ENCODE peak calls at places on chromosomes 1 and 21, in five cellular contexts. One of them, this sample, is unnamed. For H3K4me1, the result is how much of the 10 kb centered on the place peaks cover.

GRCh38 chr1:30416221-30416820 is 307.1 kb downstream of the MATN1 start:
- DNase-seq in DND-41: no peak
- DNase-seq in tibial artery: no peak
- DNase-seq in tibial nerve: peak
- DNase-seq in prostate gland: no peak
- DNase-seq in this sample: no peak

GRCh38 chr1:230068952-230069684 is 2.1 kb downstream of the GALNT2 start:
- DNase-seq in DND-41: peak
- DNase-seq in tibial artery: no peak
- DNase-seq in tibial nerve: no peak
- DNase-seq in prostate gland: peak
- DNase-seq in this sample: peak

GRCh38 chr1:214332950-214333798 is 52.2 kb downstream of the SMYD2 start:
- DNase-seq in DND-41: peak
- DNase-seq in tibial artery: no peak
- DNase-seq in tibial nerve: peak
- DNase-seq in prostate gland: peak
- DNase-seq in this sample: no peak

GRCh38 chr1:218642033-218642954 is 297.2 kb downstream of the TGFB2 start:
- DNase-seq in DND-41: no peak
- DNase-seq in tibial artery: no peak
- DNase-seq in tibial nerve: no peak
- DNase-seq in prostate gland: no peak
- DNase-seq in this sample: no peak

GRCh38 chr1:100445565-100445964 is 92.4 kb upstream of the GPR88 start:
- DNase-seq in DND-41: no peak
- DNase-seq in tibial artery: no peak
- DNase-seq in tibial nerve: no peak
- DNase-seq in prostate gland: no peak
- DNase-seq in this sample: peak

GRCh38 chr1:164728719-164729118 is 169.7 kb downstream of the PBX1 start:
- DNase-seq in DND-41: no peak
- DNase-seq in tibial artery: no peak
- DNase-seq in tibial nerve: no peak
- DNase-seq in prostate gland: no peak
- DNase-seq in this sample: no peak

GRCh38 chr1:26290416-26291261 is 10.8 kb downstream of the SH3BGRL3 start:
- DNase-seq in DND-41: no peak
- DNase-seq in tibial artery: no peak
- DNase-seq in tibial nerve: no peak
- DNase-seq in prostate gland: no peak
- DNase-seq in this sample: no peak

GRCh38 chr1:54837002-54837853 is 36.1 kb upstream of the TTC22 start:
- DNase-seq in DND-41: no peak
- DNase-seq in tibial artery: peak
- DNase-seq in tibial nerve: no peak
- DNase-seq in prostate gland: no peak
- DNase-seq in this sample: no peak

GRCh38 chr1:36913523-36914060 is 120.7 kb downstream of the GRIK3 start:
- DNase-seq in DND-41: no peak
- DNase-seq in tibial artery: peak
- DNase-seq in tibial nerve: no peak
- DNase-seq in prostate gland: no peak
- DNase-seq in this sample: no peak

GRCh38 chr1:52927219-52928082 is at the start of gene SCP2:
- DNase-seq in DND-41: peak
- DNase-seq in tibial artery: peak
- DNase-seq in tibial nerve: peak
- DNase-seq in prostate gland: peak
- DNase-seq in this sample: peak

GRCh38 chr1:35707253-35708178 is 11.2 kb downstream of the C1orf216 start:
- DNase-seq in DND-41: peak
- DNase-seq in tibial artery: no peak
- DNase-seq in tibial nerve: no peak
- DNase-seq in prostate gland: no peak
- DNase-seq in this sample: no peak

GRCh38 chr1:182611787-182612186 is 7.6 kb upstream of the RGS16 start:
- DNase-seq in DND-41: peak
- DNase-seq in tibial artery: no peak
- DNase-seq in tibial nerve: no peak
- DNase-seq in prostate gland: no peak
- DNase-seq in this sample: no peak

GRCh38 chr21:41932576-41933258 is 21.1 kb downstream of the C2CD2 start:
- DNase-seq in DND-41: no peak
- DNase-seq in tibial artery: no peak
- DNase-seq in tibial nerve: no peak
- DNase-seq in prostate gland: peak
- DNase-seq in this sample: no peak

GRCh38 chr1:64061430-64062104 is 141.9 kb upstream of the UBE2U start:
- DNase-seq in DND-41: no peak
- DNase-seq in tibial artery: no peak
- DNase-seq in tibial nerve: no peak
- DNase-seq in prostate gland: no peak
- DNase-seq in this sample: no peak

GRCh38 chr1:225454733-225455132 is 26.9 kb upstream of the LBR start:
- DNase-seq in DND-41: no peak
- DNase-seq in tibial artery: peak
- DNase-seq in tibial nerve: no peak
- DNase-seq in prostate gland: no peak
- DNase-seq in this sample: no peak

GRCh38 chr1:198166900-198167299 is 10.1 kb downstream of the NEK7 start:
- DNase-seq in DND-41: no peak
- DNase-seq in tibial artery: no peak
- DNase-seq in tibial nerve: no peak
- DNase-seq in prostate gland: no peak
- DNase-seq in this sample: no peak
- H3K4me1 ChIP-seq in DND-41: half or more
- H3K4me1 ChIP-seq in tibial artery: under half
- H3K4me1 ChIP-seq in tibial nerve: under half
- H3K4me1 ChIP-seq in prostate gland: under half
- H3K4me1 ChIP-seq in this sample: half or more

GRCh38 chr1:231408528-231409094 is 13.5 kb downstream of the EGLN1 start:
- DNase-seq in DND-41: no peak
- DNase-seq in tibial artery: no peak
- DNase-seq in tibial nerve: no peak
- DNase-seq in prostate gland: no peak
- DNase-seq in this sample: no peak

GRCh38 chr1:231410041-231410591 is 12.0 kb downstream of the EGLN1 start:
- DNase-seq in DND-41: no peak
- DNase-seq in tibial artery: no peak
- DNase-seq in tibial nerve: no peak
- DNase-seq in prostate gland: no peak
- DNase-seq in this sample: no peak

GRCh38 chr1:231407537-231408396 is 14.3 kb downstream of the EGLN1 start:
- DNase-seq in DND-41: no peak
- DNase-seq in tibial artery: no peak
- DNase-seq in tibial nerve: no peak
- DNase-seq in prostate gland: no peak
- DNase-seq in this sample: no peak

GRCh38 chr1:231404318-231404717 is 17.8 kb downstream of the EGLN1 start:
- DNase-seq in DND-41: no peak
- DNase-seq in tibial artery: no peak
- DNase-seq in tibial nerve: no peak
- DNase-seq in prostate gland: no peak
- DNase-seq in this sample: no peak

DNA sequence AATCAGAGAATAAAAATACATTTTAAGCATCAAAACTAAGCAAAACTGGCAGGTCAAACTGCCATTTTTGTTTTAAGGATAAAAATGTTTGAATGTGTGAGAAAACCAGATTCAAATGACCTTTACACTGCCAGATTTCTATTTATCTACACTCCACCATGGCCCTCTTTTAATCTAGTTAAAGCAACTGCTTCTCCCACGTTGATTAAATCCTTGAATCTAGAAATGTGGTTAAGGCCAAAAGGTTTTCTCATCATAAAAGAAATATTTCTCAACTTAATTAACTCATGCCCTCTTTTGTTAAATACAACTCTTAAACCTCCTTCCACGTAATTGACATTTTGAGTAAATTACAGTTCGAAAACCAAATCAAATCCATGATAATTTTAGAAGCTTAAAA is 15.0 kb downstream of the EGLN1 start:
- DNase-seq in DND-41: no peak
- DNase-seq in tibial artery: no peak
- DNase-seq in tibial nerve: no peak
- DNase-seq in prostate gland: no peak
- DNase-seq in this sample: no peak
- H3K4me1 ChIP-seq in DND-41: under half
- H3K4me1 ChIP-seq in tibial artery: under half
- H3K4me1 ChIP-seq in tibial nerve: under half
- H3K4me1 ChIP-seq in prostate gland: under half
- H3K4me1 ChIP-seq in this sample: under half

GRCh38 chr21:35093514-35093913 is 44.4 kb upstream of the RUNX1 start:
- DNase-seq in DND-41: no peak
- DNase-seq in tibial artery: no peak
- DNase-seq in tibial nerve: no peak
- DNase-seq in prostate gland: no peak
- DNase-seq in this sample: no peak
- H3K4me1 ChIP-seq in DND-41: under half
- H3K4me1 ChIP-seq in tibial artery: under half
- H3K4me1 ChIP-seq in tibial nerve: under half
- H3K4me1 ChIP-seq in prostate gland: under half
- H3K4me1 ChIP-seq in this sample: under half

GRCh38 chr1:19416145-19416544 is 69.2 kb downstream of the CAPZB start:
- DNase-seq in DND-41: no peak
- DNase-seq in tibial artery: no peak
- DNase-seq in tibial nerve: no peak
- DNase-seq in prostate gland: no peak
- DNase-seq in this sample: no peak
- H3K4me1 ChIP-seq in DND-41: under half
- H3K4me1 ChIP-seq in tibial artery: under half
- H3K4me1 ChIP-seq in tibial nerve: under half
- H3K4me1 ChIP-seq in prostate gland: under half
- H3K4me1 ChIP-seq in this sample: under half

GRCh38 chr21:45876381-45877159 is 105.0 kb upstream of the COL6A1 start:
- DNase-seq in DND-41: no peak
- DNase-seq in tibial artery: no peak
- DNase-seq in tibial nerve: no peak
- DNase-seq in prostate gland: no peak
- DNase-seq in this sample: no peak
- H3K4me1 ChIP-seq in DND-41: under half
- H3K4me1 ChIP-seq in tibial artery: under half
- H3K4me1 ChIP-seq in tibial nerve: under half
- H3K4me1 ChIP-seq in prostate gland: under half
- H3K4me1 ChIP-seq in this sample: under half

GRCh38 chr1:1781526-1781903 is 3.2 kb upstream of the NADK start:
- DNase-seq in DND-41: no peak
- DNase-seq in tibial artery: no peak
- DNase-seq in tibial nerve: no peak
- DNase-seq in prostate gland: no peak
- DNase-seq in this sample: no peak
- H3K4me1 ChIP-seq in DND-41: under half
- H3K4me1 ChIP-seq in tibial artery: under half
- H3K4me1 ChIP-seq in tibial nerve: half or more
- H3K4me1 ChIP-seq in prostate gland: under half
- H3K4me1 ChIP-seq in this sample: half or more

DNA sequence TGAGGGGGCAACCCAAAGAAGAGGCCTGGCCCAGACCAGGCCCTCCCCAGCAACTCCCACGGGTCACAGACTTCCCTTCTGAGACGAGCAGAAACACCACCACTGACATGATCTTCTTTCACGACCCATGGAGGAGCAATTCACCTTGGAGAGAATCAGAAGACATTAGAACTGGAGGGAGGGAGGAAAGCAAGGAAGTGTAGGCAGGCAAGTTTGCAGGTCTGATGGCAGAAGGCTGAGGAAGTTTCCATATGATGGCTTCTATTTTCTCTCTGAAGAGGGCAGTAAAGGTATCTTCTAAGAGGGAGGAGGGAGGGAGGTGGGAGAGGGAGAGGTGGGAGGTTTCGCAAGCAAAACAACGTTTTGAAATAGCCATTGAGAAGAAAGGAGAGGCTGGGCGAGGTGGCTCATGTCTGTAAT is 1.4 kb upstream of the UBXN10 start:
- DNase-seq in DND-41: no peak
- DNase-seq in tibial artery: no peak
- DNase-seq in tibial nerve: no peak
- DNase-seq in prostate gland: no peak
- DNase-seq in this sample: no peak
- H3K4me1 ChIP-seq in DND-41: under half
- H3K4me1 ChIP-seq in tibial artery: under half
- H3K4me1 ChIP-seq in tibial nerve: under half
- H3K4me1 ChIP-seq in prostate gland: under half
- H3K4me1 ChIP-seq in this sample: under half

DNA sequence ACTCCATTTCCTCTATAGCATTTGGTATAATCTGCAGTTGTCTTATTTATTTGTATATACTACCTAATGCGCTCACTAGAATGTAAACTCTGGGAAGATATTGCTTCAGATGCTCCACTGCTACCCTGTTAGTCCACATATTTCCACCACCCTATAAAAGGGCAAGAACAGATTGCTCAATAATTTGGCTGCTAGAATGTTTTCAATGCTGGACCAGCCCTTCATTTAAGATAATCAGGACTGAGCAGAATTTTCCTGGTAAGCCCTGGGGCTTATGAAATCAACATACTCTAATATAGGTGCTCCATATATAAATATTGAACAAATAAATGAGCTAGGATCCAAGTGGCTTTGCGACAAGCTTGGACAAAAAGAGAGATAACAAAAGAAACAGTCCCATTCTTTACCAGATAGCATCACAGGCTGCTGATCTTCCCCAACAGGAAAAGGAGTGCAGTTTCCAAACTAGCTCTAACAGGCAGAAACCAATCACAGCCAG is 8.4 kb downstream of the BCAR3 start:
- DNase-seq in DND-41: no peak
- DNase-seq in tibial artery: no peak
- DNase-seq in tibial nerve: no peak
- DNase-seq in prostate gland: peak
- DNase-seq in this sample: no peak
- H3K4me1 ChIP-seq in DND-41: under half
- H3K4me1 ChIP-seq in tibial artery: under half
- H3K4me1 ChIP-seq in tibial nerve: under half
- H3K4me1 ChIP-seq in prostate gland: under half
- H3K4me1 ChIP-seq in this sample: under half

DNA sequence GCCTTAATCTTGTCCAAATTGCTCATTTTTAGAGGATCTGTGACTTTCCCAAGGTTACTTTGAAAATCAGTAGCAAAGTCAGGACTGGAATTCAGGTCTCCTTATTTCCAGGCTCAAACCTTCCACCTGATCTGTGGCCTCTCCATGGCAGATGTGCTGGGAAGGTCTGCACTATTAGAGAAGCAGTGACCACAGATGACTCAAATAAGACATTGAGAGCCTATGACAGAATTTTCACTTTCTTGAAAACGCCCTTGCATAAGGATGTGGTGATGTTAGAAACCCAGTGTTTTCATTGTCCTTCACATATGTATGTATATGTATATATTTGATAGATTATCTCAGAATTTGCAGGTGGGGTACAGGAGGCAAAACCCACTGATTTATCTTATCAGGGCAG is 45.3 kb downstream of the TTC39A start:
- DNase-seq in DND-41: no peak
- DNase-seq in tibial artery: no peak
- DNase-seq in tibial nerve: no peak
- DNase-seq in prostate gland: no peak
- DNase-seq in this sample: no peak
- H3K4me1 ChIP-seq in DND-41: under half
- H3K4me1 ChIP-seq in tibial artery: under half
- H3K4me1 ChIP-seq in tibial nerve: under half
- H3K4me1 ChIP-seq in prostate gland: under half
- H3K4me1 ChIP-seq in this sample: under half

This sample was measured in naive thymus-derived CD4-positive, alpha-beta T cell.